ENCODE peak calls at places on chromosomes 5 and 9, in nine cellular contexts. R is tibial nerve; K is ovary; N is CD8-positive, alpha-beta T cell; Q is sigmoid colon; C is H9; Y is neural progenitor cell; T is endothelial cell of umbilical vein; M is kidney. D is an unnamed sample.

GRCh38 chr5:15560421-15560820 is 60.4 kb downstream of the FBXL7 start:
- DNase-seq in R (no peak), Q (no peak), M (no peak), Y (no peak), K (no peak), N (no peak), T (no peak), C (no peak), D (no peak)

GRCh38 chr5:166671818-166672217 is 1619.6 kb upstream of the WWC1 start:
- DNase-seq in Q (no peak), Y (no peak), K (no peak), N (no peak), R (no peak), M (no peak), C (no peak), T (no peak), D (no peak)

GRCh38 chr9:133960568-133961129 is 31.5 kb downstream of the VAV2 start:
- DNase-seq in T (peak), N (no peak), R (no peak), Q (no peak), M (peak), C (no peak), K (no peak), Y (peak), D (no peak)

GRCh38 chr9:119667163-119667562 is 297.9 kb upstream of the BRINP1 start:
- DNase-seq in N (no peak), C (no peak), T (no peak), M (no peak), K (no peak), R (no peak), Y (peak), Q (no peak), D (no peak)

GRCh38 chr9:129630967-129631672 is 5.2 kb downstream of the NTMT1 start:
- DNase-seq in M (no peak), Q (no peak), Y (no peak), K (no peak), C (no peak), N (no peak), R (no peak), T (no peak), D (no peak)

GRCh38 chr5:160507181-160507811 is 85.6 kb downstream of the PTTG1 start:
- DNase-seq in K (no peak), Q (no peak), C (no peak), M (no peak), T (no peak), R (no peak), N (no peak), Y (no peak), D (no peak)

GRCh38 chr5:122183098-122183794 is 53.9 kb downstream of the ZNF474 start:
- DNase-seq in R (peak), Y (no peak), K (peak), T (peak), Q (peak), N (no peak), M (peak), C (no peak), D (peak)

GRCh38 chr9:5838884-5839571 is 6.1 kb upstream of the ERMP1 start:
- DNase-seq in Y (no peak), C (peak), T (peak), K (no peak), R (no peak), N (no peak), M (no peak), Q (no peak), D (no peak)

GRCh38 chr5:59685806-59686205 is 207.7 kb downstream of the PDE4D start:
- DNase-seq in T (no peak), M (no peak), C (no peak), Y (no peak), Q (no peak), K (no peak), N (no peak), R (no peak), D (no peak)

GRCh38 chr9:126952180-126952960 is 37.8 kb downstream of the RALGPS1 start:
- DNase-seq in Q (no peak), Y (no peak), K (no peak), R (no peak), N (no peak), M (no peak), C (no peak), T (no peak), D (no peak)

GRCh38 chr9:130445268-130445983 is 665 bp downstream of the ASS1 start:
- DNase-seq in T (no peak), Y (peak), N (no peak), Q (peak), C (no peak), M (peak), K (peak), R (no peak), D (peak)

GRCh38 chr9:3001311-3001710 is 157.4 kb upstream of the PUM3 start:
- DNase-seq in R (no peak), K (no peak), T (no peak), N (no peak), Q (no peak), Y (no peak), C (no peak), M (no peak), D (no peak)

GRCh38 chr9:33880562-33881089 is 63.7 kb downstream of the UBE2R2 start:
- DNase-seq in R (no peak), M (no peak), Y (peak), N (no peak), K (no peak), T (no peak), C (no peak), Q (no peak), D (no peak)

GRCh38 chr5:36897616-36898015 is 21.0 kb downstream of the NIPBL start:
- DNase-seq in Y (no peak), R (no peak), K (no peak), Q (no peak), N (no peak), C (no peak), M (no peak), T (peak), D (no peak)

GRCh38 chr5:96507128-96507527 is 74.1 kb upstream of the PCSK1 start:
- DNase-seq in R (no peak), C (no peak), M (no peak), Q (no peak), K (no peak), T (no peak), Y (no peak), N (no peak), D (no peak)

GRCh38 chr9:132997591-132997990 is 19.1 kb downstream of the GFI1B start:
- DNase-seq in C (no peak), Q (no peak), Y (no peak), R (no peak), N (no peak), M (no peak), K (no peak), T (no peak), D (no peak)

GRCh38 chr5:97101189-97101910 is 41.1 kb downstream of the LIX1 start:
- DNase-seq in N (no peak), R (no peak), K (no peak), M (no peak), Y (no peak), C (no peak), Q (no peak), T (no peak), D (no peak)

GRCh38 chr5:172283020-172283861 is at the start of gene UBTD2:
- DNase-seq in Q (peak), M (peak), Y (peak), C (peak), R (peak), T (peak), K (peak), N (peak), D (peak)

GRCh38 chr5:177071671-177072385 is 14.9 kb upstream of the FGFR4 start:
- DNase-seq in R (peak), Y (peak), N (peak), T (peak), C (peak), M (peak), K (no peak), Q (peak), D (peak)

GRCh38 chr9:71937898-71938297 is 26.5 kb downstream of the C9orf85 start:
- DNase-seq in N (no peak), Y (no peak), R (no peak), M (no peak), Q (no peak), T (no peak), C (no peak), K (no peak), D (no peak)

GRCh38 chr9:87109182-87109581 is 161.9 kb upstream of the GAS1 start:
- DNase-seq in T (no peak), R (no peak), N (no peak), C (no peak), K (no peak), Q (no peak), M (no peak), Y (no peak), D (no peak)

GRCh38 chr9:81578606-81579005 is 110.7 kb downstream of the TLE1 start:
- DNase-seq in K (no peak), Y (no peak), M (no peak), R (no peak), N (no peak), Q (no peak), T (no peak), C (no peak), D (no peak)

GRCh38 chr9:1332161-1332560 is 282.0 kb downstream of the DMRT2 start:
- DNase-seq in N (no peak), T (no peak), K (no peak), R (no peak), Y (no peak), C (no peak), Q (no peak), M (no peak), D (no peak)

GRCh38 chr5:171137768-171138540 is 171.1 kb upstream of the TLX3 start:
- DNase-seq in Q (no peak), N (no peak), T (peak), Y (no peak), K (no peak), C (no peak), M (no peak), R (no peak), D (no peak)

GRCh38 chr9:38441347-38442085 is 17.3 kb upstream of the IGFBPL1 start:
- DNase-seq in C (no peak), R (no peak), M (no peak), Y (no peak), Q (no peak), K (no peak), T (no peak), N (no peak), D (no peak)

GRCh38 chr5:1330847-1331831 is 13.8 kb downstream of the CLPTM1L start:
- DNase-seq in M (peak), N (no peak), T (no peak), Y (no peak), K (no peak), Q (peak), C (no peak), R (no peak), D (no peak)
- H3K27ac ChIP-seq in M (no peak), N (no peak), T (no peak), Y (no peak), K (no peak), Q (no peak), C (no peak), R (no peak), D (no peak)

DNA sequence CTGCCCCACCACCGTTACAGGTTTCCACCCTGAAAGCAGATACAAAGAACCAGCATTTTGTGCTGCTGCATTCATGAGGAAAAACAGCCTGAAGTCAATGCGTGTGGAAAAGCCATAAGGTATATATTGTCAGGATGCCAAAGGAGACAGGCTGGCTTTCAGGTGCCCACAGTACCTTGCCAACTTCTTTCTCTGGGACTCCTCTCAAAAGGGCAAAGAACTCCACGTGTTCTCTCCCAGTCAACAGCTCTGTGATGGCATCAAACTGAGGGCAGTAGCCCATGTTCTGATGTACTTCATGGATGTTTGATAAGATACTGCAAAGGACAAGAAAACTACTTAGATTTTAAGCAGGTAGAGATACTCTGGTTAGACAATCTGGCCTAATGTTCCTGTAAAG is 24.3 kb downstream of the NIPSNAP3B start:
- DNase-seq in Y (no peak), R (no peak), C (no peak), M (no peak), N (no peak), T (no peak), K (no peak), Q (no peak), D (no peak)
- H3K27ac ChIP-seq in Y (no peak), R (no peak), C (no peak), M (no peak), N (no peak), T (no peak), K (no peak), Q (no peak), D (no peak)

DNA sequence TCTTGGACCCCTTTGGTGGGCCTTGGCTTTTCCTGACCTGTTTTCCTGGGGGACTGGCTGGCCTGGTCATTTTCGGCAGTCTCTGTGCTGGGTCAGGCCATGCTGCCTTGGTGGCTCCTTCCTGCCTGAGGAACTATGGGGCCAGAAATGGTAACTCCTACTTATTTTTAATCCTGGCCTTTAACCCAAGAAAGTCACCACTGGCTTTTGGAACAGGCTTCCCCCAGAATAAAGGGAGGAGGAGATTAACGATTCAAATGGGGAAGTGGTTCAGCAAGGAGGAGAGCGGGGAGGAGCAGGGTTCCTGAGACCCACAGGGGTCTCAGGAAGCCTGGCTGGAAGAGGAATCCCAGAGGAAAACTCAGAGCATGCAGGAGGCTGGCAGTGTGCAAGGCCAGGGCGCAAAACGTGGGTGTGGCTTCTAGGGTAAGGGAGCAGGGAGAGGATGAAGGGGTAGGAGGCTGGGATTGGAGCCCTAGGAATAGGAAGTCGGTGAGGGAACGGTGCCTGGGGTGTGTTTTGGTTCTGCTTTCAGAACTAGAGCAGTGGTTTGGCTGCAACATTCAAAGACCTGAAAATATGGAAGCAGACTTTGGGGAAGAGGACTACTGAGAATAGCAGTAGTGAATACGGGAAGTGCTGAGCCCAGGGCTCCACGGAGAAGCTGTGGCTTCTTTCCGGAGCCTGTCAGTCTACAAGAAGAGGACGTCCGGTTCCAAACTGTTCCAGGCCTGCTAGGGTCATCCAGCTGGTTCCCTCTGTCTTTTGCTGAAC is 271.1 kb upstream of the KLF4 start:
- DNase-seq in Y (no peak), K (no peak), R (no peak), Q (peak), M (no peak), T (no peak), N (no peak), C (no peak), D (peak)
- H3K27ac ChIP-seq in Y (no peak), K (no peak), R (peak), Q (peak), M (no peak), T (no peak), N (no peak), C (no peak), D (peak)

DNA sequence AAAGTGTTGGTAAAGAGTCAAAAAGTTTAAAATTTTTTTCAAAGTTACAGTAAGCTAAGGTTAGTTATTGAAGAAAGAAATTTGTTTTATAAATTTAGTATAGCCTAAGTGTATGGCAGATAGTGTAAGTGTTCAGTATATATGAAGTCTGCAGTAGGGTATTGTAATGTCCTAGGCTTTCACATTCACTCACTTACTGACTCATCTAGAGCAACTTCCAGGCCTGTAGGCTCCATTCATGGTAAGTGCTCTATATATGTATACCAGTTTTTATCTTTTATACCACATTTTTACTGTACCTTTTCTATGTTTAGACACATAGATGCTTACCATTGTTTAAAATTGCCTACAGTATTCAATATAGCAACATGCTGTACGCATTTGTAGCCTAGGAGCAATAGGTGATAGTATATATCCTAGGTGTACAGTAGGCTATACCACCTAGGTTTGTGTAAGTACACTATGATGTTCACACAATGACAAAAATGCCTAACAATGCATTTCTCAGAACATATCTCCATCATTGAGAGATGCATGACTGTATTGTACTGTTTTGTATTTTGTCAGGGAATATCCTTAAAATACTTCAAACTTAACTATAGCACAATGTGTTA is 38.5 kb downstream of the CYSTM1 start:
- DNase-seq in M (no peak), C (no peak), T (no peak), Y (no peak), N (no peak), R (no peak), K (no peak), Q (no peak), D (no peak)
- H3K27ac ChIP-seq in M (no peak), C (no peak), T (no peak), Y (no peak), N (no peak), R (no peak), K (no peak), Q (no peak), D (no peak)

GRCh38 chr9:128094950-128095544 is 27.0 kb downstream of the SLC25A25 start:
- DNase-seq in M (peak), R (no peak), Y (no peak), N (no peak), T (no peak), C (no peak), K (no peak), Q (no peak), D (no peak)

GRCh38 chr9:128098017-128098935 is 29.3 kb downstream of the PTGES2 start:
- DNase-seq in C (peak), Q (peak), K (peak), T (peak), Y (peak), R (peak), M (peak), N (peak), D (peak)

GRCh38 chr9:128094166-128094949 is 26.3 kb downstream of the SLC25A25 start:
- DNase-seq in K (peak), T (peak), C (peak), M (peak), R (peak), Q (peak), Y (peak), N (peak), D (peak)

GRCh38 chr9:128097156-128098016 is 29.4 kb downstream of the SLC25A25 start:
- DNase-seq in C (no peak), Q (no peak), N (no peak), T (no peak), R (no peak), K (no peak), M (peak), Y (peak), D (peak)

GRCh38 chr9:128096614-128097013 is 28.6 kb downstream of the SLC25A25 start:
- DNase-seq in Q (no peak), R (no peak), N (no peak), C (no peak), T (no peak), Y (peak), M (no peak), K (no peak), D (no peak)
- H3K27ac ChIP-seq in Q (peak), R (peak), N (no peak), C (no peak), T (no peak), Y (no peak), M (peak), K (no peak), D (peak)

GRCh38 chr5:147441191-147441695 is 68.6 kb downstream of the DPYSL3 start:
- DNase-seq in R (no peak), T (no peak), Y (peak), Q (no peak), M (no peak), N (no peak), C (no peak), K (no peak), D (no peak)

GRCh38 chr5:147442134-147442726 is 67.6 kb downstream of the DPYSL3 start:
- DNase-seq in T (peak), N (no peak), M (no peak), C (no peak), R (no peak), K (peak), Y (peak), Q (no peak), D (no peak)

GRCh38 chr5:147436596-147436995 is 73.3 kb downstream of the DPYSL3 start:
- DNase-seq in R (no peak), T (no peak), M (no peak), C (no peak), Y (no peak), N (no peak), K (no peak), Q (no peak), D (no peak)

GRCh38 chr5:147437161-147437596 is 72.7 kb downstream of the DPYSL3 start:
- DNase-seq in N (no peak), R (no peak), Y (peak), Q (no peak), C (no peak), T (no peak), K (no peak), M (no peak), D (no peak)

DNA sequence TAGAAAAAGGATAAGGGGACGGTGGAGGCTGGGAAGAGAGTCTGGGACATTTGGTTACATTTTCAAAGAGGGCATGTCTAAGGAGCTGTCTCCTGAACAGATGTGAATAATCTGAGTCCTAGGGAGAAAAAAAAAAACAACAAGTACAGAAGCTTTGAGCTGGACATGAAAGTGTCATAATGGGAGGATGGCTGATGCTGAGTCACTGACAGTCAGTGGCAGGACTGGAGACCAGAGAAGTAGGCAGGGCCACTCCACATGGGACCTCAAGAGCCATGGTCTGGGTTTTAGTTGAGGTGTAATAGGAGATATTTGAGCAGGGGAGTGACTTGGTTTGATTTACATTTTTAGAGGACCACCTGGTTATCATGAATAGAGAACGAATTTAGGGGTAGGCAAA is 70.6 kb downstream of the DPYSL3 start:
- DNase-seq in M (no peak), R (no peak), Y (no peak), T (no peak), Q (no peak), N (no peak), C (no peak), K (no peak), D (no peak)
- H3K27ac ChIP-seq in M (no peak), R (no peak), Y (peak), T (no peak), Q (peak), N (no peak), C (no peak), K (no peak), D (no peak)

GRCh38 chr5:81854485-81854884 is 103.6 kb upstream of the SSBP2 start:
- DNase-seq in M (no peak), R (no peak), N (no peak), Q (no peak), K (no peak), C (no peak), Y (no peak), T (no peak), D (no peak)

GRCh38 chr5:81855576-81855975 is 104.7 kb upstream of the SSBP2 start:
- DNase-seq in K (no peak), N (no peak), M (no peak), C (no peak), R (no peak), Q (no peak), Y (no peak), T (no peak), D (no peak)

GRCh38 chr5:81853005-81853357 is 102.1 kb upstream of the SSBP2 start:
- DNase-seq in Y (peak), T (no peak), K (no peak), N (no peak), M (no peak), R (no peak), C (no peak), Q (no peak), D (no peak)

GRCh38 chr5:81854915-81855314 is 104.0 kb upstream of the SSBP2 start:
- DNase-seq in C (no peak), R (no peak), N (no peak), Q (no peak), M (no peak), T (no peak), K (no peak), Y (no peak), D (no peak)

GRCh38 chr5:81856948-81857928 is 106.3 kb upstream of the SSBP2 start:
- DNase-seq in Q (peak), K (peak), C (peak), M (peak), Y (peak), R (peak), N (no peak), T (peak), D (peak)
- H3K27ac ChIP-seq in Q (peak), K (no peak), C (no peak), M (no peak), Y (no peak), R (peak), N (no peak), T (no peak), D (peak)